ENCODE peak calls at places on chromosomes 16 and 17, in four cellular contexts. V is CD4-positive, alpha-beta T cell; G is activated CD8-positive, alpha-beta memory T cell treated with anti-CD3 and anti-CD28 coated beads, Interleukin-2, amount 10 ng/mL, durations not matched to agents 7 days and 5 days; U is stimulated activated effector memory CD8-positive, alpha-beta T cell treated with anti-CD3 and anti-CD28 coated beads, Interleukin-12 subunit alpha, Interleukin-12 subunit beta, amount 100 ng/mL, for 72 hours. H is an unnamed sample.

GRCh38 chr17:1774390-1775176 is 12.7 kb downstream of the SERPINF1 start:
- ATAC-seq in V (no peak), G (no peak), U (no peak), H (no peak)

GRCh38 chr16:84780977-84781376 is 38.8 kb upstream of the CRISPLD2 start:
- ATAC-seq in V (no peak), G (no peak), U (no peak), H (no peak)

GRCh38 chr16:64969221-64969620 is 152.6 kb downstream of the CDH11 start:
- ATAC-seq in V (no peak), G (no peak), U (no peak), H (no peak)

GRCh38 chr17:40032322-40033320 is 17.4 kb downstream of the CSF3 start:
- ATAC-seq in V (no peak), G (no peak), U (no peak), H (no peak)

GRCh38 chr17:58084317-58084981 is 1.2 kb downstream of the DYNLL2 start:
- ATAC-seq in V (peak), G (peak), U (no peak), H (no peak)

GRCh38 chr16:24577167-24577566 is 37.8 kb downstream of the RBBP6 start:
- ATAC-seq in V (no peak), G (no peak), U (no peak), H (no peak)

GRCh38 chr16:12201216-12201615 is 224.7 kb downstream of the SNX29 start:
- ATAC-seq in V (no peak), G (no peak), U (no peak), H (no peak)

GRCh38 chr16:4660454-4661007 is 32.8 kb upstream of the NUDT16L1 start:
- ATAC-seq in V (peak), G (peak), U (peak), H (peak)

H was measured in activated T-helper 17 cell treated with anti-CD3 and anti-CD28 coated beads, Interleukin-2, amount 50 U/mL, for 72 hours.